ENCODE peak calls at places on chromosomes 11 and 22, in five cellular contexts. D is neural progenitor cell, C is HCT116, U is H1, A is GM23248. Y is an unnamed sample.

GRCh38 chr22:46009730-46010129 is 32.8 kb upstream of the WNT7B start:
- DNase-seq in U (no peak), C (no peak), A (no peak), D (no peak), Y (no peak)

GRCh38 chr22:21632237-21632895 is at the start of gene CCDC116:
- DNase-seq in A (no peak), U (no peak), D (peak), C (no peak), Y (no peak)

GRCh38 chr11:94790771-94791180 is 22.6 kb downstream of the AMOTL1 start:
- DNase-seq in U (no peak), D (no peak), C (peak), A (peak), Y (peak)

GRCh38 chr11:130940706-130941105 is 24.4 kb upstream of the SNX19 start:
- DNase-seq in C (no peak), A (peak), U (no peak), D (no peak), Y (peak)

GRCh38 chr11:92688416-92688815 is 281.0 kb upstream of the MTNR1B start:
- DNase-seq in D (no peak), A (no peak), C (no peak), U (no peak), Y (no peak)

GRCh38 chr11:107928767-107929507 is 689 bp downstream of the RAB39A start:
- DNase-seq in U (no peak), A (no peak), D (peak), C (no peak), Y (no peak)

GRCh38 chr11:46743693-46744339 is 24.8 kb downstream of the F2 start:
- DNase-seq in C (no peak), D (no peak), U (no peak), A (no peak), Y (no peak)

GRCh38 chr11:17906436-17906835 is 106.4 kb downstream of the SERGEF start:
- DNase-seq in A (no peak), U (peak), C (no peak), D (peak), Y (no peak)

GRCh38 chr11:100923555-100923954 is 206.1 kb downstream of the PGR start:
- DNase-seq in D (no peak), C (no peak), U (no peak), A (peak), Y (peak)

GRCh38 chr11:118660646-118661424 is 18.6 kb downstream of the TREH start:
- DNase-seq in C (no peak), U (no peak), D (no peak), A (no peak), Y (no peak)

GRCh38 chr11:33703771-33704170 is 3.1 kb upstream of the C11orf91 start:
- DNase-seq in U (no peak), D (no peak), A (peak), C (no peak), Y (no peak)

GRCh38 chr11:93547768-93548167 is 4.6 kb upstream of the SMCO4 start:
- DNase-seq in D (no peak), U (no peak), C (no peak), A (no peak), Y (no peak)

GRCh38 chr11:27921472-27921871 is 186.5 kb downstream of the KIF18A start:
- DNase-seq in U (no peak), A (peak), D (no peak), C (no peak), Y (peak)

GRCh38 chr11:114938799-114939198 is 260.5 kb downstream of the NXPE2 start:
- DNase-seq in A (no peak), C (no peak), D (no peak), U (no peak), Y (no peak)

GRCh38 chr11:74162688-74163467 is 7.9 kb downstream of the C2CD3 start:
- DNase-seq in D (no peak), U (no peak), C (no peak), A (no peak), Y (no peak)

DNA sequence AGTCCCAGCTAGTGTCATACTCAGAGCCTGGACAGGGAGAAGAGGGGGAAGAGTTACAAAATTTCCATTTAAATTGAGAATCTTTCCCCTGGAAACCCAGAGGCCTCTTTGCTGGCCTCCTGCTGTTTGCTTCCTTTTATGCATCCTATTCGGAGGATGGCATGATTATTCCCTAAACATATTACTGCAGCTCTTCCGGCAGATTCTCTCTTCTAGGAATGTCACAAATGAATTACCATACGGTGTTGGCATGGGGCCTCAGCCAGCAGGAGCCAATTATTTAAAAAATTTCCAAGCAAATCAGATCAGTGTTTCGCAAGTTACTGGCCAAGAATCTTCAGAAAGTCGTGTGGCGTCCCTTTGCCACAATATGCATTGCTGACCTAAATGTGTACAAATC is 326.7 kb upstream of the NCAM1 start:
- DNase-seq in C (no peak), U (no peak), A (peak), D (no peak), Y (no peak)
- TF ChIP-seq EZH2 in C (no peak), U (no peak), A (no peak), D (no peak), Y (no peak)

DNA sequence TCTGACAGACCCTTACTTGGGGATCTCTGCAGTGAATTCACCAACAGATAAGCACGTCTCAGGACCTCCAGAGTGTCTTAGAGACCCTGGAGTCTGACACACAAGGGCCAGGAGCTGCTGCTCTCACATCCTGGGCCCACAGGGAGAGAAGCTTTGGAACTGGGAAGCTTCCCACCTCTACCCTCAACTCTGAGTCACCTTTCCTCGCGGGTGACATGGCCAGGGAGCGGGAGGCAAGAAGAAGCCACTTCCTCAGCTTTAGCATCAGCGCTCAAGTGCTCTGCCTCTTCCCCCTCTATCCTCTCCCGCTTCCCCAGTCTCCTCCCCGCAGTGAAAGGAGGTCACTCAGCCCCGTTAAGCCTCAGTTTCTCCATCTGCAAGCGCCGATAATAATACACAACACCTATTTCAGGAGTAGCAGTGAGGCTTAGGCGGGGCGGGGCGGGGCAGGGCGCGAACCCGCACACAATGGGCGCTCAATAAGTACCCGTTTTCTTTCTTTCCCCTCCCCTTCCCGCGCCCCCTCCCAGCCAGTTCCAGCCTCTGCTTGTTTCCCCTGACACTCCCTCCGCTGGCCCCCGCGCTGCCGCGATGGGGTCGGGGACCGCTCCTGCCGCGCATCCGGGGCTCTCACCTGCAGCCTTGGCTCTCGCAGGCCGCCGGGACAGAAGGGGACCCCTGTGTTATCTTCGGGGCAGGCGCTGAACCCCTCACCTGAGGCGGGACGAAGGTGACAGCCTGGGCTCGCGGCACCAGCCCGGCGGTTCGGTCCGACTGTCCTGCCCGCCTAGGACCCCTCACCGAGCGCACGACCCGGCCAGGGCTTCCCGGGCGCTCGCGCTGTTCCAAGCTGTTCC is 937 bp downstream of the GDPD5 start:
- DNase-seq in C (no peak), U (no peak), A (peak), D (peak), Y (peak)
- TF ChIP-seq EZH2 in C (no peak), U (peak), A (no peak), D (no peak), Y (no peak)

GRCh38 chr11:59938718-59939117 is 486 bp downstream of the OOSP1 start:
- DNase-seq in C (no peak), A (no peak), U (no peak), D (no peak), Y (no peak)
- TF ChIP-seq EZH2 in C (no peak), A (no peak), U (no peak), D (no peak), Y (no peak)

GRCh38 chr11:44309483-44310197 is at the start of gene ALX4:
- DNase-seq in A (peak), D (peak), C (no peak), U (no peak), Y (peak)
- TF ChIP-seq EZH2 in A (peak), D (peak), C (no peak), U (peak), Y (peak)

DNA sequence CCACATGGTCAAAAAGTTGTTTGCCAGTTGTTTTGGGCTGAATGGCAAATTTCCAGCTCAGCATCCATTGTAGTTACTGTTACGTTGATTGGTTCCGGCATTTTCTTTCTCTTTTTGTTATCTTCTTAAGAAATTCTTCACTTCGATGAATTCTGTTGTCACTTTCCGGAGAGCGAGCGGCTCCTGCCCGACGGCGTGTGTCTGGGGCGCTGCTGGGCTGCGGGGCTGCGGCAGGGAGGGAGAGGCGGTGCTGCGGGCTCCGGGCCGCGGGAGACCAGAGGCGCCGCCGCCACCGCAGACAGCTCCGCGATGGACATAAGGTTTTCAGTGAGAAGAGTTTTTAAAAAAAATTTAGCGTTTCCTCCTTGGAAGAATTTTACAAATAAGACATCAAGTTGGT is 117.4 kb downstream of the RRM1 start:
- DNase-seq in U (no peak), C (no peak), D (peak), A (no peak), Y (no peak)
- TF ChIP-seq EZH2 in U (peak), C (no peak), D (peak), A (no peak), Y (no peak)

GRCh38 chr11:76206327-76207081 is at the start of gene WNT11:
- DNase-seq in A (peak), C (no peak), D (peak), U (no peak), Y (peak)
- TF ChIP-seq EZH2 in A (peak), C (no peak), D (peak), U (peak), Y (peak)

GRCh38 chr11:67372232-67372992 is 986 bp downstream of the CLCF1 start:
- DNase-seq in C (no peak), A (peak), D (peak), U (no peak), Y (no peak)

GRCh38 chr11:67372993-67373915 is at the start of gene CLCF1:
- DNase-seq in A (peak), C (no peak), D (peak), U (no peak), Y (peak)

GRCh38 chr11:67374571-67375276 is 1.3 kb upstream of the CLCF1 start:
- DNase-seq in U (no peak), C (no peak), A (peak), D (no peak), Y (no peak)

GRCh38 chr11:67375320-67376021 is 2.1 kb upstream of the CLCF1 start:
- DNase-seq in A (no peak), U (no peak), D (peak), C (no peak), Y (no peak)

GRCh38 chr11:67373916-67374570 is 645 bp upstream of the CLCF1 start:
- DNase-seq in C (peak), A (peak), U (peak), D (peak), Y (peak)
- TF ChIP-seq EZH2 in C (no peak), A (no peak), U (no peak), D (peak), Y (no peak)

GRCh38 chr22:37213941-37214340 is 1.7 kb upstream of the SSTR3 start:
- DNase-seq in A (no peak), C (no peak), D (no peak), U (no peak), Y (no peak)

GRCh38 chr22:37213218-37213855 is 1.1 kb upstream of the SSTR3 start:
- DNase-seq in D (no peak), U (no peak), C (no peak), A (no peak), Y (no peak)

GRCh38 chr22:37211853-37212173 is 464 bp downstream of the SSTR3 start:
- DNase-seq in U (no peak), A (no peak), C (no peak), D (no peak), Y (no peak)

GRCh38 chr22:37211075-37211852 is 1.0 kb downstream of the SSTR3 start:
- DNase-seq in A (no peak), C (no peak), D (no peak), U (no peak), Y (no peak)

GRCh38 chr22:37212174-37212906 is at the start of gene SSTR3:
- DNase-seq in C (no peak), U (no peak), A (peak), D (peak), Y (no peak)
- TF ChIP-seq EZH2 in C (no peak), U (no peak), A (no peak), D (no peak), Y (peak)

GRCh38 chr22:32620992-32621391 is 146.4 kb downstream of the FBXO7 start:
- DNase-seq in C (no peak), U (no peak), D (no peak), A (no peak), Y (no peak)
- TF ChIP-seq EZH2 in C (no peak), U (no peak), D (no peak), A (no peak), Y (no peak)

GRCh38 chr11:70075836-70076235 is 2.3 kb upstream of the ANO1 start:
- DNase-seq in D (no peak), U (no peak), A (no peak), C (no peak), Y (no peak)

GRCh38 chr11:70078796-70079616 is 889 bp downstream of the ANO1 start:
- DNase-seq in D (peak), U (no peak), C (no peak), A (no peak), Y (no peak)

GRCh38 chr11:70078095-70078795 is at the start of gene ANO1:
- DNase-seq in A (peak), C (no peak), D (peak), U (no peak), Y (peak)

GRCh38 chr11:70076461-70076931 is 1.6 kb upstream of the ANO1 start:
- DNase-seq in C (no peak), A (no peak), D (no peak), U (no peak), Y (no peak)

DNA sequence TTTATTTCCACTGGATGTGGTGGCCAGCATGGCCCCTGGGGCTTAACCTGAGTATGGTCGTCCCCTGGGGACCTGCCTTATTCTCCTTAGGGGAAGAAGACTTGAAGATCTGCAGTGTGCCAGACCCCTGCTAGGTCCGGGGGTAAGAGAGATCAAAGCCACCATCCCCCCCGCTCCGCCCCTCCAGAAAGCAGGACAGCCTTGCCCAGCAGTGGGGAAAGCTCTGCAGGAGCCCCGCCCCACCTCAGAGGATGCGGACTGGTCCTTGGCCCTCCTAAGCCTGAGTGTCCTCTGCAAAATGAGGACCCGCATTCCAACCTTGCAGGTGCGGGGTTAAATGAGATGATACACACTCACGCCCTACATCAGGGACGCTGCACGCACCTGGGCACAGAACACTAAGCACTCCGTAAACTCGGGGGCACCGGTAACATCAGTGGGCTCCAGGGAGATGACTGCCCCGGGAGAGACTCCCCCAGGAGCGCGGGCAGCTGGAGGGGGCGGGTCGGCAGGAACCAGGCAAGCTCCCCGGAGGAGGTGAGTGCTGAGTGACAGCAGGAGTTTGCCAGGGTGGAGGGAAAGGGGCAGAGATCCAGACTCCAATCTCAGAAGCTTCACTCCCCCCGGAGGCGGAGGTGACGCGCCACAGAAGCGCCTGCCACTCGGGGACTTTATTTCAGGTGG is 564 bp upstream of the ANO1 start:
- DNase-seq in C (no peak), U (no peak), A (no peak), D (no peak), Y (no peak)
- TF ChIP-seq EZH2 in C (no peak), U (peak), A (peak), D (peak), Y (peak)

Y was measured in fibroblast of lung.